ENCODE peak calls at places on chromosomes 3 and 15, in ten cellular contexts. Z, K, T, U, S, L, E, C, B and X are unnamed samples.
A peak's percentile ranks its signal among the peaks of the same experiment; 100 is the strongest.

GRCh38 chr3:48991851-48992545 is 2.0 kb downstream of the P4HTM start:
- DNase-seq in Z (no peak), K (peak; percentile 7), T (no peak), U (no peak), S (no peak), L (no peak), E (no peak), C (no peak), B (no peak), X (no peak)

GRCh38 chr3:46989146-46989810 is 9.8 kb downstream of the NBEAL2 start:
- DNase-seq in Z (no peak), K (no peak), T (no peak), U (no peak), S (no peak), L (no peak), E (no peak), C (no peak), B (no peak), X (no peak)

GRCh38 chr3:24446032-24446431 is 48.6 kb downstream of the THRB start:
- DNase-seq in Z (no peak), K (no peak), T (no peak), U (no peak), S (no peak), L (no peak), E (no peak), C (no peak), B (no peak), X (no peak)

GRCh38 chr3:184360070-184360833 is 1.2 kb downstream of the CLCN2 start:
- DNase-seq in Z (no peak), K (no peak), T (no peak), U (no peak), S (no peak), L (no peak), E (no peak), C (no peak), B (no peak), X (no peak)

GRCh38 chr3:146546366-146546965 is 2.1 kb upstream of the PLSCR1 start:
- DNase-seq in Z (no peak), K (no peak), T (no peak), U (no peak), S (no peak), L (no peak), E (no peak), C (no peak), B (no peak), X (no peak)

GRCh38 chr3:128875556-128876120 is 3.8 kb upstream of the ACAD9 start:
- DNase-seq in Z (peak; percentile 25), K (peak; percentile 78), T (peak; percentile 50), U (no peak), S (peak; percentile 34), L (no peak), E (no peak), C (peak; percentile 66), B (peak; percentile 68), X (peak; percentile 74)

GRCh38 chr15:45704329-45705249 is 69.8 kb downstream of the SQOR start:
- DNase-seq in Z (peak; percentile 57), K (peak; percentile 78), T (peak; percentile 65), U (peak; percentile 31), S (peak; percentile 3), L (no peak), E (no peak), C (peak; percentile 35), B (peak; percentile 28), X (no peak)

GRCh38 chr3:191094057-191094456 is 105.0 kb upstream of the OSTN start:
- DNase-seq in Z (no peak), K (no peak), T (no peak), U (no peak), S (no peak), L (peak; percentile 80), E (no peak), C (no peak), B (no peak), X (no peak)

GRCh38 chr15:68817304-68818087 is 3.2 kb downstream of the ANP32A start:
- DNase-seq in Z (no peak), K (peak; percentile 93), T (peak; percentile 35), U (peak; percentile 66), S (peak; percentile 72), L (no peak), E (peak; percentile 48), C (peak; percentile 77), B (peak; percentile 68), X (peak; percentile 63)